ENCODE peak calls at places on chromosomes 11 and 22, in five cellular contexts. One of them, this sample, is unnamed.

GRCh38 chr11:121426476-121427454 is 25.3 kb upstream of the SORL1 start:
- DNase-seq in PC-9: no peak
- DNase-seq in foreskin fibroblast: no peak
- DNase-seq in fibroblast of mammary gland: no peak
- DNase-seq in mucosa of descending colon: peak; percentile 59
- DNase-seq in this sample: no peak

GRCh38 chr11:115126092-115126491 is 378.1 kb downstream of the CADM1 start:
- DNase-seq in PC-9: no peak
- DNase-seq in foreskin fibroblast: no peak
- DNase-seq in fibroblast of mammary gland: no peak
- DNase-seq in mucosa of descending colon: no peak
- DNase-seq in this sample: no peak

GRCh38 chr11:3195251-3196160 is 23.1 kb downstream of the MRGPRG start:
- DNase-seq in PC-9: no peak
- DNase-seq in foreskin fibroblast: peak; percentile 9
- DNase-seq in fibroblast of mammary gland: peak; percentile 30
- DNase-seq in mucosa of descending colon: peak; percentile 30
- DNase-seq in this sample: no peak

GRCh38 chr22:35842954-35843353 is 125.3 kb downstream of the APOL5 start:
- DNase-seq in PC-9: peak; percentile 39
- DNase-seq in foreskin fibroblast: peak; percentile 38
- DNase-seq in fibroblast of mammary gland: peak; percentile 49
- DNase-seq in mucosa of descending colon: peak; percentile 50
- DNase-seq in this sample: peak; percentile 61

GRCh38 chr11:18853086-18853720 is 61.6 kb upstream of the PTPN5 start:
- DNase-seq in PC-9: no peak
- DNase-seq in foreskin fibroblast: peak; percentile 1
- DNase-seq in fibroblast of mammary gland: peak; percentile 28
- DNase-seq in mucosa of descending colon: peak; percentile 3
- DNase-seq in this sample: peak; percentile 60

GRCh38 chr11:85752890-85753581 is 57.9 kb downstream of the SYTL2 start:
- DNase-seq in PC-9: no peak
- DNase-seq in foreskin fibroblast: no peak
- DNase-seq in fibroblast of mammary gland: no peak
- DNase-seq in mucosa of descending colon: peak; percentile 68
- DNase-seq in this sample: no peak

GRCh38 chr11:121383726-121384125 is 68.4 kb upstream of the SORL1 start:
- DNase-seq in PC-9: no peak
- DNase-seq in foreskin fibroblast: no peak
- DNase-seq in fibroblast of mammary gland: no peak
- DNase-seq in mucosa of descending colon: no peak
- DNase-seq in this sample: no peak

GRCh38 chr11:47924184-47924671 is 56.1 kb upstream of the PTPRJ start:
- DNase-seq in PC-9: peak; percentile 93
- DNase-seq in foreskin fibroblast: peak; percentile 62
- DNase-seq in fibroblast of mammary gland: peak; percentile 80
- DNase-seq in mucosa of descending colon: no peak
- DNase-seq in this sample: no peak

GRCh38 chr11:80727315-80727714 is 1286.5 kb upstream of the TENM4 start:
- DNase-seq in PC-9: no peak
- DNase-seq in foreskin fibroblast: no peak
- DNase-seq in fibroblast of mammary gland: peak; percentile 13
- DNase-seq in mucosa of descending colon: peak; percentile 38
- DNase-seq in this sample: peak; percentile 61

GRCh38 chr22:49686495-49687219 is 141.0 kb downstream of the BRD1 start:
- DNase-seq in PC-9: no peak
- DNase-seq in foreskin fibroblast: no peak
- DNase-seq in fibroblast of mammary gland: no peak
- DNase-seq in mucosa of descending colon: no peak
- DNase-seq in this sample: no peak

GRCh38 chr11:124799384-124800225 is 601 bp downstream of the MSANTD2 start:
- DNase-seq in PC-9: peak; percentile 26
- DNase-seq in foreskin fibroblast: peak; percentile 11
- DNase-seq in fibroblast of mammary gland: peak; percentile 14
- DNase-seq in mucosa of descending colon: peak; percentile 35
- DNase-seq in this sample: peak; percentile 30

GRCh38 chr22:21587803-21588611 is 20.5 kb downstream of the UBE2L3 start:
- DNase-seq in PC-9: no peak
- DNase-seq in foreskin fibroblast: no peak
- DNase-seq in fibroblast of mammary gland: peak; percentile 38
- DNase-seq in mucosa of descending colon: no peak
- DNase-seq in this sample: peak; percentile 64

GRCh38 chr11:13118194-13118593 is 109.1 kb downstream of the RASSF10 start:
- DNase-seq in PC-9: peak; percentile 51
- DNase-seq in foreskin fibroblast: peak; percentile 98
- DNase-seq in fibroblast of mammary gland: peak; percentile 93
- DNase-seq in mucosa of descending colon: no peak
- DNase-seq in this sample: peak; percentile 82

GRCh38 chr11:35404397-35404775 is 15.0 kb downstream of the SLC1A2 start:
- DNase-seq in PC-9: peak; percentile 29
- DNase-seq in foreskin fibroblast: no peak
- DNase-seq in fibroblast of mammary gland: peak; percentile 42
- DNase-seq in mucosa of descending colon: peak; percentile 69
- DNase-seq in this sample: peak; percentile 57

GRCh38 chr22:29917052-29917902 is 34.3 kb downstream of the MTMR3 start:
- DNase-seq in PC-9: no peak
- DNase-seq in foreskin fibroblast: no peak
- DNase-seq in fibroblast of mammary gland: peak; percentile 62
- DNase-seq in mucosa of descending colon: no peak
- DNase-seq in this sample: peak; percentile 42

GRCh38 chr11:105224859-105225258 is 85.3 kb upstream of the CARD18 start:
- DNase-seq in PC-9: no peak
- DNase-seq in foreskin fibroblast: no peak
- DNase-seq in fibroblast of mammary gland: no peak
- DNase-seq in mucosa of descending colon: no peak
- DNase-seq in this sample: no peak

GRCh38 chr22:38246692-38247091 is 26.1 kb downstream of the TMEM184B start:
- DNase-seq in PC-9: no peak
- DNase-seq in foreskin fibroblast: no peak
- DNase-seq in fibroblast of mammary gland: no peak
- DNase-seq in mucosa of descending colon: no peak
- DNase-seq in this sample: no peak

GRCh38 chr11:126502159-126502558 is 146.7 kb downstream of the ST3GAL4 start:
- DNase-seq in PC-9: no peak
- DNase-seq in foreskin fibroblast: no peak
- DNase-seq in fibroblast of mammary gland: no peak
- DNase-seq in mucosa of descending colon: no peak
- DNase-seq in this sample: no peak

GRCh38 chr11:130634981-130635473 is 186.6 kb downstream of the ADAMTS15 start:
- DNase-seq in PC-9: peak; percentile 41
- DNase-seq in foreskin fibroblast: peak; percentile 64
- DNase-seq in fibroblast of mammary gland: peak; percentile 86
- DNase-seq in mucosa of descending colon: no peak
- DNase-seq in this sample: peak; percentile 80

GRCh38 chr11:65822760-65823528 is 10.8 kb upstream of the SNX32 start:
- DNase-seq in PC-9: no peak
- DNase-seq in foreskin fibroblast: no peak
- DNase-seq in fibroblast of mammary gland: no peak
- DNase-seq in mucosa of descending colon: peak; percentile 73
- DNase-seq in this sample: no peak

GRCh38 chr11:9073826-9074225 is 17.6 kb downstream of the SCUBE2 start:
- DNase-seq in PC-9: no peak
- DNase-seq in foreskin fibroblast: no peak
- DNase-seq in fibroblast of mammary gland: no peak
- DNase-seq in mucosa of descending colon: no peak
- DNase-seq in this sample: peak; percentile 21

GRCh38 chr11:65606876-65607613 is 7.0 kb downstream of the MAP3K11 start:
- DNase-seq in PC-9: no peak
- DNase-seq in foreskin fibroblast: peak; percentile 93
- DNase-seq in fibroblast of mammary gland: peak; percentile 92
- DNase-seq in mucosa of descending colon: peak; percentile 92
- DNase-seq in this sample: peak; percentile 96

GRCh38 chr22:19759459-19759993 is 1.1 kb upstream of the TBX1 start:
- DNase-seq in PC-9: no peak
- DNase-seq in foreskin fibroblast: no peak
- DNase-seq in fibroblast of mammary gland: no peak
- DNase-seq in mucosa of descending colon: no peak
- DNase-seq in this sample: no peak

GRCh38 chr11:67120456-67120855 is 1.4 kb downstream of the KDM2A start:
- DNase-seq in PC-9: no peak
- DNase-seq in foreskin fibroblast: no peak
- DNase-seq in fibroblast of mammary gland: no peak
- DNase-seq in mucosa of descending colon: no peak
- DNase-seq in this sample: no peak

GRCh38 chr22:16932577-16932976 is 75.4 kb downstream of the GAB4 start:
- DNase-seq in PC-9: no peak
- DNase-seq in foreskin fibroblast: no peak
- DNase-seq in fibroblast of mammary gland: no peak
- DNase-seq in mucosa of descending colon: no peak
- DNase-seq in this sample: no peak

GRCh38 chr11:60485987-60486386 is 6.6 kb upstream of the MS4A12 start:
- DNase-seq in PC-9: peak; percentile 29
- DNase-seq in foreskin fibroblast: no peak
- DNase-seq in fibroblast of mammary gland: no peak
- DNase-seq in mucosa of descending colon: peak; percentile 69
- DNase-seq in this sample: no peak

GRCh38 chr11:29507381-29507780 is 509.4 kb downstream of the KCNA4 start:
- DNase-seq in PC-9: no peak
- DNase-seq in foreskin fibroblast: no peak
- DNase-seq in fibroblast of mammary gland: no peak
- DNase-seq in mucosa of descending colon: no peak
- DNase-seq in this sample: no peak

GRCh38 chr22:36279219-36279666 is 26.3 kb downstream of the APOL1 start:
- DNase-seq in PC-9: no peak
- DNase-seq in foreskin fibroblast: no peak
- DNase-seq in fibroblast of mammary gland: no peak
- DNase-seq in mucosa of descending colon: no peak
- DNase-seq in this sample: peak; percentile 48

GRCh38 chr11:28274216-28274615 is 166.0 kb downstream of the METTL15 start:
- DNase-seq in PC-9: no peak
- DNase-seq in foreskin fibroblast: no peak
- DNase-seq in fibroblast of mammary gland: no peak
- DNase-seq in mucosa of descending colon: no peak
- DNase-seq in this sample: no peak

GRCh38 chr11:70120674-70121073 is 42.6 kb downstream of the ANO1 start:
- DNase-seq in PC-9: no peak
- DNase-seq in foreskin fibroblast: no peak
- DNase-seq in fibroblast of mammary gland: no peak
- DNase-seq in mucosa of descending colon: no peak
- DNase-seq in this sample: no peak
- H3K4me3 ChIP-seq in PC-9: no peak overlapping the region
- H3K4me3 ChIP-seq in foreskin fibroblast: no peak overlapping the region
- H3K4me3 ChIP-seq in fibroblast of mammary gland: no peak overlapping the region
- H3K4me3 ChIP-seq in mucosa of descending colon: no peak overlapping the region
- H3K4me3 ChIP-seq in this sample: no peak overlapping the region

GRCh38 chr22:24101966-24102365 is 79.3 kb upstream of the SUSD2 start:
- DNase-seq in PC-9: no peak
- DNase-seq in foreskin fibroblast: no peak
- DNase-seq in fibroblast of mammary gland: no peak
- DNase-seq in mucosa of descending colon: no peak
- DNase-seq in this sample: peak; percentile 15
- TF ChIP-seq CTCF in PC-9: no peak
- TF ChIP-seq CTCF in foreskin fibroblast: no peak
- TF ChIP-seq CTCF in fibroblast of mammary gland: no peak
- TF ChIP-seq CTCF in mucosa of descending colon: no peak
- TF ChIP-seq CTCF in this sample: peak; percentile 37

GRCh38 chr11:61683116-61683515 is 2.9 kb downstream of the DAGLA start:
- DNase-seq in PC-9: no peak
- DNase-seq in foreskin fibroblast: no peak
- DNase-seq in fibroblast of mammary gland: no peak
- DNase-seq in mucosa of descending colon: no peak
- DNase-seq in this sample: no peak

GRCh38 chr11:61679893-61680621 is at the start of gene DAGLA:
- DNase-seq in PC-9: peak; percentile 75
- DNase-seq in foreskin fibroblast: peak; percentile 27
- DNase-seq in fibroblast of mammary gland: peak; percentile 44
- DNase-seq in mucosa of descending colon: peak; percentile 72
- DNase-seq in this sample: peak; percentile 55

GRCh38 chr11:61679301-61679700 is 890 bp upstream of the DAGLA start:
- DNase-seq in PC-9: no peak
- DNase-seq in foreskin fibroblast: no peak
- DNase-seq in fibroblast of mammary gland: no peak
- DNase-seq in mucosa of descending colon: no peak
- DNase-seq in this sample: peak; percentile 12

GRCh38 chr11:61682093-61682732 is 2.0 kb downstream of the DAGLA start:
- DNase-seq in PC-9: peak; percentile 37
- DNase-seq in foreskin fibroblast: peak; percentile 40
- DNase-seq in fibroblast of mammary gland: peak; percentile 60
- DNase-seq in mucosa of descending colon: peak; percentile 67
- DNase-seq in this sample: no peak

DNA sequence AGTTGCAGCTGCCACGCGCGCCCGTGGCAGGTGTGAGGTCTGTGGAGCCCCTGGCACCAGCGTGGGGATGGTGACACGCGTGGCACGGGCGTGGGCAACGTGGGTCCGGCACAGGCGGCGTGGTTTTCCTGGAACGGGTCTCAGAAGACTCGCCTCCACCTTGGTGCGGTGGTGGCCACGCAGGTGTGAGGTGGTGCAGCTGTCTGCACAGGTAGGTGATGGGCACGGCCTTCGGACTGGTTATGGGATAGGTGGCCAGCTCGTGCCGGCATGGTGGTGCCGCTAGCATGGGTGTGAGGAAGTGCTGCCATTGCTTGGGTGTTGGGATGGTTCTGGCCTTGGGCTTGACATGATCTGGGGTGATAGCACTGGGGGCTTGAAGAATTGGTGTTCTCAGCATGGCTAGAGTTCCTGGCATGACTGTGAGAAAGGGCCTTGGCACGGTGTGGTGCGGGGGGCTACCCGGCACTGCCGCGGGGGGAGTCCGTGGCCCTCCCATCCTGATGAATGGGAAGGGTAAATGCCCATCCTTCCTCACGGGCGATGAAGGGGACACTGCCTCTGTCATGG is 516 bp downstream of the DAGLA start:
- DNase-seq in PC-9: peak; percentile 23
- DNase-seq in foreskin fibroblast: no peak
- DNase-seq in fibroblast of mammary gland: no peak
- DNase-seq in mucosa of descending colon: peak; percentile 37
- DNase-seq in this sample: no peak
- H3K4me3 ChIP-seq in PC-9: peak overlapping the region; percentile 72
- H3K4me3 ChIP-seq in foreskin fibroblast: peak overlapping the region; percentile 56
- H3K4me3 ChIP-seq in fibroblast of mammary gland: peak overlapping the region; percentile 53
- H3K4me3 ChIP-seq in mucosa of descending colon: peak overlapping the region; percentile 24
- H3K4me3 ChIP-seq in this sample: peak overlapping the region; percentile 60

DNA sequence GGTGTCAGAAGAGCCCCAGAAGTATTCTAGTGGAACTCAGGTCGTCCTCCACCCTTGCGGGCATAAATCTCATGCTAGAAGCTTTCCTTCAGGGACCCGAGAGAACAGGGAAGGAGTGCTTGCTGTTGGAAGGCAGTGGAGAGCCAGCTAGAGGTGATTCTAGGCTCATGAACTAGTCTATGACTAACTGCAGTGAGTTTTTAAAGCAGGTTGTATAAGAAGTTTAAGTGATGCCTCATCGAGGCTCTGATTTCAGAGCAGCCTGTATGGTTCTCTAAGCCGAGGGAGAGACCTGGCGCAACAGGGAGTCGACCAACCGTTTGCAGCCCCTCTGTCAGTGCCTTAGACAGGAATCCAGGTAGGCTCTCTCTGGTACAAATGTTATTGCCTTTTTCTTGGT is 85.8 kb downstream of the TBC1D22A start:
- DNase-seq in PC-9: no peak
- DNase-seq in foreskin fibroblast: peak; percentile 24
- DNase-seq in fibroblast of mammary gland: peak; percentile 18
- DNase-seq in mucosa of descending colon: no peak
- DNase-seq in this sample: peak; percentile 46
- TF ChIP-seq CTCF in PC-9: no peak
- TF ChIP-seq CTCF in foreskin fibroblast: no peak
- TF ChIP-seq CTCF in fibroblast of mammary gland: no peak
- TF ChIP-seq CTCF in mucosa of descending colon: no peak
- TF ChIP-seq CTCF in this sample: no peak

This sample was measured in choroid plexus epithelial cell.